ENCODE peak calls at places on chromosomes 11 and 22, in six cellular contexts. K is GM12892, B is HepG2, Z is GM12878, G is K562, U is SK-N-SH. V is an unnamed sample.

GRCh38 chr22:37172266-37173245 is 15.5 kb downstream of the C1QTNF6 start:
- DNase-seq in Z (no peak), B (no peak), G (no peak), K (no peak), U (peak), V (no peak)

GRCh38 chr11:64148200-64148916 is 17.6 kb downstream of the MACROD1 start:
- DNase-seq in U (peak), K (peak), Z (no peak), B (peak), G (peak), V (peak)

GRCh38 chr22:34390400-34390799 is 470.1 kb upstream of the LARGE1 start:
- DNase-seq in G (no peak), Z (no peak), B (no peak), U (no peak), K (no peak), V (no peak)

GRCh38 chr11:130827697-130828377 is 88.4 kb downstream of the SNX19 start:
- DNase-seq in U (peak), G (peak), Z (no peak), K (no peak), B (peak), V (peak)

GRCh38 chr11:130163346-130164220 is 4.0 kb downstream of the ST14 start:
- DNase-seq in K (no peak), U (no peak), B (peak), G (peak), Z (no peak), V (no peak)

GRCh38 chr22:23984430-23984829 is 4.5 kb downstream of the GSTT2 start:
- DNase-seq in B (no peak), G (no peak), Z (no peak), K (no peak), U (peak), V (no peak)

GRCh38 chr11:104704888-104705287 is 193.4 kb downstream of the CASP12 start:
- DNase-seq in Z (no peak), G (no peak), B (no peak), U (no peak), K (no peak), V (no peak)

GRCh38 chr11:13334068-13334785 is 56.6 kb downstream of the BMAL1 start:
- DNase-seq in U (no peak), K (no peak), G (no peak), Z (no peak), B (no peak), V (no peak)

GRCh38 chr22:48661984-48662383 is 1165.7 kb downstream of the BRD1 start:
- DNase-seq in K (no peak), B (no peak), Z (no peak), G (no peak), U (no peak), V (no peak)

GRCh38 chr11:19597194-19597593 is 115.4 kb upstream of the NAV2 start:
- DNase-seq in B (no peak), K (no peak), G (no peak), U (peak), Z (no peak), V (no peak)

GRCh38 chr22:30251661-30252226 is 5.2 kb upstream of the LIF start:
- DNase-seq in U (peak), Z (no peak), G (no peak), K (no peak), B (no peak), V (no peak)

GRCh38 chr22:50640857-50641647 is 13.1 kb upstream of the ARSA start:
- DNase-seq in Z (no peak), K (no peak), B (no peak), U (no peak), G (no peak), V (no peak)

GRCh38 chr11:35500744-35501143 is 24.7 kb downstream of the PAMR1 start:
- DNase-seq in U (no peak), Z (no peak), K (no peak), B (no peak), G (no peak), V (no peak)

GRCh38 chr11:112942966-112943643 is 18.1 kb upstream of the NCAM1 start:
- DNase-seq in Z (no peak), G (no peak), B (no peak), U (no peak), K (no peak), V (no peak)

GRCh38 chr22:48691431-48691851 is 1136.2 kb downstream of the BRD1 start:
- DNase-seq in Z (no peak), U (no peak), K (no peak), G (no peak), B (no peak), V (no peak)

DNA sequence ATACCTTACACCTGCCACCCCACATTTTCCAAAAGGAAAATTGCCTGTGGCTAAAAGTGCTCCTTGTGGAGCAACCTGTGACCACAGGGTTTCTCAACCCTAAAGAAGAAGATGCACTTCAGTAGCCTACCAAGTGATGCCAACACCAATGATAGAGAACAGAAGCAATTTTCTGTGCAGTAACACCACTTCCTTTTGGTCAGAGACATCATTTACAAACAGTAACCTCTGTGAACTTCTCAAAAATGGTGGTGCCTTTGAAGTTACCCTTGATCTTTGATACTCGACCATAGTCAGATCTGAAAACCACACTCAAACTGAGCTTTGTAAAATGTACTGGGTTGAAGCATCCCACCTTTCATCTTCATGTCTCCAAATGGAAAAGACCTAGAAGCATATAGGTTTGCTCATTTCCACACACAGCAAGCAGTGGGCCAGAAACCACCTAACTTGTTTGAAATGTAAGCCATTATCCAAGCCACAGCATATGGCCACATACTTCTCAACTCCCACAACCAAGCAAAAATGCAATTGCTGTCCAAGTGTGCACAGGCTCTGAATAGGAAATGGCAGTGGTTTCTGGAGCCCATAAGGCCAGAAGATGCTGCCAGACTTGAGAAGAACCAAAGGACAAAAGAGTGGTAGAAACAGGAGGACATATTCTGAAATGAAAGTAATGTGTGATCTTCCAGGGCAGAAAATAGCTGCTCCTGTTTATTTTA is 24.3 kb downstream of the MPPED2 start:
- DNase-seq in Z (no peak), U (no peak), G (no peak), B (no peak), K (no peak), V (no peak)
- TF ChIP-seq TAF1 in Z (no peak), U (no peak), G (no peak), B (no peak), K (no peak), V (no peak)

DNA sequence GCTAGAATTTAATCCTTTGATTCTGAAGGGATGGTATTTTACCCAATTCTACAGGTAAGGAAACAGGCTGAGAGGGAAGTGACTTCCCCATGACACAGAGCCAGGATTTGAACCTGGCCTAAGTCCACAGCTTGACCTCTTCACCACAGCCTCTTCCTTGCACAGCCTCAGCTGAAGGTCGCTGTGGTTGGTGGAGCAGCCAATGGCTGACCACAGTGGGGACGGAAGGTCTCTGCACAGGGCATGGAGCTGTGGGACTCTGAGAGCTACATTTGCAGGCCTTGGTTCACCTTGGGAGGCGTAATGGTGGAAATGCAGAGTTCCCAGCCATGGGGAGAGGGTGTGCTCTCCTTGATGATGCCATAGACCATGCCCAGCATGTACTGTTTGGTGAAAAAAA is 295.0 kb downstream of the DDX10 start:
- DNase-seq in B (no peak), Z (no peak), K (no peak), G (no peak), U (no peak), V (no peak)
- TF ChIP-seq TAF1 in B (no peak), Z (no peak), K (no peak), G (no peak), U (no peak), V (no peak)

DNA sequence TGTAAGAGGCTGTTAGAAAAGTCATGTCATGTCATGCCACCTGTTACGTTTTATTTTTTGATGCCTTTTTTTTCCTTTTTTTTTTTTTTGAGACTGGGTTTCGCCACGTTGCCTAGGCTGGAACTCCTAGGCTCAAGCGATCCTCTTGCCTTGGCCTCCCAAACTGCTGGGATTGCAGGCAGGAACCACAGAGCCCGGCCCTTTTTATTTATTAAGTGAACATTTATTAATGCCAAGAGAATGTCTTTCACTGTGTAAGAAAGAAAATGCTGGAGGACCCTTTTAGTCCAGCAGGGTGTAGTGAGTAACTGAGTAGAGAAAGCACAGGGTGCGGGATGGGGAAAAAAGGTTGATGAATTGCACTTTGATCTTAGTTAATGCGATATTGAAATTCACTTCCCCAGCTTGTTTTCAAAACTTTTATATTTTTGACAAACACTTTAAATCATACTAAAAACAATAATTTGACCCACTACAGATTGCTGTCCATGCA is 2.3 kb upstream of the XBP1 start:
- DNase-seq in Z (no peak), U (no peak), B (peak), G (no peak), K (no peak), V (no peak)
- TF ChIP-seq TAF1 in Z (no peak), U (no peak), B (no peak), G (no peak), K (no peak), V (no peak)

GRCh38 chr11:15199693-15200092 is 85.0 kb downstream of the INSC start:
- DNase-seq in G (no peak), U (no peak), K (no peak), B (no peak), Z (no peak), V (no peak)
- TF ChIP-seq TAF1 in G (no peak), U (no peak), K (no peak), B (no peak), Z (no peak), V (no peak)

GRCh38 chr11:123558536-123559315 is 95.7 kb downstream of the SCN3B start:
- DNase-seq in Z (no peak), G (no peak), K (no peak), B (no peak), U (no peak), V (no peak)
- TF ChIP-seq TAF1 in Z (no peak), G (no peak), K (no peak), B (no peak), U (no peak), V (no peak)

DNA sequence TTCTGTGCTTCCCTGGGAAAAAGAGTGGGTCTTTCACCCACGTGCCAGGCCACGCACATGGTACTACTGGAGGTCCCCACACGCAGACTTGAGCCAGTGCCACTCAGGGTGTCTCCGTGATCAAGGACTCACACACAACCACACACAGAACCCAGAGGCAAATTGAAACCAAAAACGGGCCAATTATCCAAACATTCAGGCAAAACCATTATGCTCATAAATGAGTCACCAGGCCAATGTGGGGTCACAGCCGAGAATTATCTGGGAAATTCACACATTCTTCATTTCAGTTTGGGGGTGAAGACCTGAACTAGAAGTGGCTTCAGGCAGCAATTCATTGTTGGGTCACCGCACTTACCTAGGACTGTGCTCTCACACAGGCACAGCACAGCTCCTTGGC is 28.1 kb downstream of the ADA2 start:
- DNase-seq in K (no peak), Z (no peak), G (no peak), U (no peak), B (no peak), V (no peak)
- TF ChIP-seq TAF1 in K (no peak), Z (no peak), G (no peak), U (no peak), B (no peak), V (no peak)

GRCh38 chr11:30914143-30914762 is 328.1 kb upstream of the MPPED2 start:
- DNase-seq in U (peak), K (peak), G (no peak), Z (no peak), B (peak), V (no peak)

GRCh38 chr11:30902929-30903328 is 316.8 kb upstream of the MPPED2 start:
- DNase-seq in B (no peak), K (no peak), Z (no peak), U (no peak), G (no peak), V (no peak)

GRCh38 chr11:30908857-30909256 is 322.7 kb upstream of the MPPED2 start:
- DNase-seq in B (no peak), K (no peak), U (no peak), Z (no peak), G (no peak), V (no peak)

GRCh38 chr11:30911247-30911646 is 325.1 kb upstream of the MPPED2 start:
- DNase-seq in K (no peak), U (no peak), G (no peak), Z (no peak), B (no peak), V (no peak)

DNA sequence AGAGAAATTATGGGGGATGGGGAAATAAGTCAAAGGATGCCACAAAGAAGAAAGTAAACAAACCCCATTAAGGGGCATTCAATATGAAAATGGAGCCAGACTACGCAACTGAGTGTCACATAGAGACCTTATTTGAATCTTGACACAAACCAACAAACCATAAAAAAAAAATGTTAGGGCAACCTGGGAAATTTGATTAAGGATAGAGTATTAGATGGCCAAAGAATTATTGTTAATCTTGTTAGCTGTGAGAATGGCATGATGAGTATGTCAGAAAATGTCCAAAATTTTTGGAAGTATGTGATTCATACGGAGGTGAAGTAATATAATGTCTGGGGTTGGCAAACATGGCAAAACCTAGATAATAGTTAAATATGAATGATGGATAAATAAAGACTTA is 322.1 kb upstream of the MPPED2 start:
- DNase-seq in U (no peak), B (no peak), Z (no peak), G (no peak), K (no peak), V (no peak)
- TF ChIP-seq TAF1 in U (no peak), B (no peak), Z (no peak), G (no peak), K (no peak), V (no peak)

GRCh38 chr11:73189315-73189714 is 28.8 kb upstream of the P2RY2 start:
- DNase-seq in U (no peak), G (no peak), B (no peak), K (no peak), Z (peak), V (peak)
- TF ChIP-seq TAF1 in U (no peak), G (no peak), B (no peak), K (no peak), Z (no peak), V (no peak)

GRCh38 chr11:72069787-72070251 is 10.5 kb downstream of the NUMA1 start:
- DNase-seq in K (no peak), B (peak), Z (no peak), G (no peak), U (no peak), V (no peak)
- TF ChIP-seq TAF1 in K (no peak), B (no peak), Z (no peak), G (no peak), U (no peak), V (no peak)

V was measured in GM12891.